ENCODE peak calls at places on chromosomes 1 and 21, in eight cellular contexts. One of them, this sample, is unnamed.

GRCh38 chr1:48674641-48675040 is 102.0 kb downstream of the BEND5 start:
- DNase-seq in NB4: peak; percentile 79
- DNase-seq in GM12878: no peak
- DNase-seq in fibroblast of the aortic adventitia: peak; percentile 22
- DNase-seq in fibroblast of lung: peak; percentile 89
- DNase-seq in CD8-positive, alpha-beta memory T cell: no peak
- DNase-seq in fibroblast of pulmonary artery: peak; percentile 50
- DNase-seq in tibial artery: no peak
- DNase-seq in this sample: no peak

GRCh38 chr1:248842781-248843331 is 4.8 kb downstream of the ZNF672 start:
- DNase-seq in NB4: no peak
- DNase-seq in GM12878: peak; percentile 62
- DNase-seq in fibroblast of the aortic adventitia: no peak
- DNase-seq in fibroblast of lung: no peak
- DNase-seq in CD8-positive, alpha-beta memory T cell: peak; percentile 33
- DNase-seq in fibroblast of pulmonary artery: no peak
- DNase-seq in tibial artery: no peak
- DNase-seq in this sample: no peak

GRCh38 chr1:239987103-239987745 is 104.5 kb upstream of the FMN2 start:
- DNase-seq in NB4: peak; percentile 36
- DNase-seq in GM12878: no peak
- DNase-seq in fibroblast of the aortic adventitia: peak; percentile 72
- DNase-seq in fibroblast of lung: peak; percentile 40
- DNase-seq in CD8-positive, alpha-beta memory T cell: no peak
- DNase-seq in fibroblast of pulmonary artery: peak; percentile 66
- DNase-seq in tibial artery: peak; percentile 46
- DNase-seq in this sample: peak; percentile 25

GRCh38 chr1:211469938-211470529 is 21.9 kb downstream of the RD3 start:
- DNase-seq in NB4: peak; percentile 63
- DNase-seq in GM12878: no peak
- DNase-seq in fibroblast of the aortic adventitia: peak; percentile 71
- DNase-seq in fibroblast of lung: peak; percentile 60
- DNase-seq in CD8-positive, alpha-beta memory T cell: peak; percentile 57
- DNase-seq in fibroblast of pulmonary artery: peak; percentile 77
- DNase-seq in tibial artery: peak; percentile 82
- DNase-seq in this sample: peak; percentile 22

GRCh38 chr1:24929091-24929875 is 793 bp downstream of the RUNX3 start:
- DNase-seq in NB4: peak; percentile 72
- DNase-seq in GM12878: no peak
- DNase-seq in fibroblast of the aortic adventitia: no peak
- DNase-seq in fibroblast of lung: no peak
- DNase-seq in CD8-positive, alpha-beta memory T cell: peak; percentile 81
- DNase-seq in fibroblast of pulmonary artery: no peak
- DNase-seq in tibial artery: no peak
- DNase-seq in this sample: no peak

GRCh38 chr1:40379785-40380452 is 6.4 kb downstream of the SMAP2 start:
- DNase-seq in NB4: no peak
- DNase-seq in GM12878: no peak
- DNase-seq in fibroblast of the aortic adventitia: peak; percentile 75
- DNase-seq in fibroblast of lung: peak; percentile 63
- DNase-seq in CD8-positive, alpha-beta memory T cell: no peak
- DNase-seq in fibroblast of pulmonary artery: peak; percentile 47
- DNase-seq in tibial artery: no peak
- DNase-seq in this sample: no peak

GRCh38 chr1:182761396-182762395 is 27.9 kb upstream of the NPL start:
- DNase-seq in NB4: no peak
- DNase-seq in GM12878: no peak
- DNase-seq in fibroblast of the aortic adventitia: peak; percentile 19
- DNase-seq in fibroblast of lung: no peak
- DNase-seq in CD8-positive, alpha-beta memory T cell: no peak
- DNase-seq in fibroblast of pulmonary artery: no peak
- DNase-seq in tibial artery: no peak
- DNase-seq in this sample: no peak

GRCh38 chr1:89524369-89525168 is at the start of gene LRRC8B:
- DNase-seq in NB4: peak; percentile 95
- DNase-seq in GM12878: peak; percentile 71
- DNase-seq in fibroblast of the aortic adventitia: peak; percentile 59
- DNase-seq in fibroblast of lung: peak; percentile 84
- DNase-seq in CD8-positive, alpha-beta memory T cell: peak; percentile 91
- DNase-seq in fibroblast of pulmonary artery: peak; percentile 84
- DNase-seq in tibial artery: peak; percentile 85
- DNase-seq in this sample: peak; percentile 76

GRCh38 chr1:109556563-109556962 is 8.1 kb downstream of the GNAI3 start:
- DNase-seq in NB4: no peak
- DNase-seq in GM12878: no peak
- DNase-seq in fibroblast of the aortic adventitia: no peak
- DNase-seq in fibroblast of lung: no peak
- DNase-seq in CD8-positive, alpha-beta memory T cell: no peak
- DNase-seq in fibroblast of pulmonary artery: no peak
- DNase-seq in tibial artery: no peak
- DNase-seq in this sample: no peak

GRCh38 chr1:48021792-48022191 is 24.6 kb upstream of the TRABD2B start:
- DNase-seq in NB4: no peak
- DNase-seq in GM12878: no peak
- DNase-seq in fibroblast of the aortic adventitia: no peak
- DNase-seq in fibroblast of lung: no peak
- DNase-seq in CD8-positive, alpha-beta memory T cell: no peak
- DNase-seq in fibroblast of pulmonary artery: no peak
- DNase-seq in tibial artery: no peak
- DNase-seq in this sample: no peak

GRCh38 chr1:110677016-110677415 is 2.3 kb upstream of the KCNA3 start:
- DNase-seq in NB4: no peak
- DNase-seq in GM12878: no peak
- DNase-seq in fibroblast of the aortic adventitia: no peak
- DNase-seq in fibroblast of lung: no peak
- DNase-seq in CD8-positive, alpha-beta memory T cell: no peak
- DNase-seq in fibroblast of pulmonary artery: no peak
- DNase-seq in tibial artery: no peak
- DNase-seq in this sample: no peak

GRCh38 chr1:46131727-46132528 is 501 bp downstream of the PIK3R3 start:
- DNase-seq in NB4: peak; percentile 39
- DNase-seq in GM12878: no peak
- DNase-seq in fibroblast of the aortic adventitia: peak; percentile 35
- DNase-seq in fibroblast of lung: peak; percentile 42
- DNase-seq in CD8-positive, alpha-beta memory T cell: peak; percentile 48
- DNase-seq in fibroblast of pulmonary artery: peak; percentile 21
- DNase-seq in tibial artery: peak; percentile 39
- DNase-seq in this sample: peak; percentile 27

GRCh38 chr21:37658994-37659458 is 257.2 kb downstream of the KCNJ6 start:
- DNase-seq in NB4: no peak
- DNase-seq in GM12878: no peak
- DNase-seq in fibroblast of the aortic adventitia: peak; percentile 83
- DNase-seq in fibroblast of lung: peak; percentile 79
- DNase-seq in CD8-positive, alpha-beta memory T cell: no peak
- DNase-seq in fibroblast of pulmonary artery: peak; percentile 77
- DNase-seq in tibial artery: peak; percentile 29
- DNase-seq in this sample: no peak

GRCh38 chr1:219324629-219325367 is 151.1 kb downstream of the LYPLAL1 start:
- DNase-seq in NB4: peak; percentile 64
- DNase-seq in GM12878: no peak
- DNase-seq in fibroblast of the aortic adventitia: peak; percentile 97
- DNase-seq in fibroblast of lung: peak; percentile 99
- DNase-seq in CD8-positive, alpha-beta memory T cell: no peak
- DNase-seq in fibroblast of pulmonary artery: peak; percentile 85
- DNase-seq in tibial artery: no peak
- DNase-seq in this sample: no peak

GRCh38 chr1:26970810-26971209 is 10.5 kb upstream of the KDF1 start:
- DNase-seq in NB4: no peak
- DNase-seq in GM12878: no peak
- DNase-seq in fibroblast of the aortic adventitia: peak; percentile 35
- DNase-seq in fibroblast of lung: no peak
- DNase-seq in CD8-positive, alpha-beta memory T cell: no peak
- DNase-seq in fibroblast of pulmonary artery: peak; percentile 34
- DNase-seq in tibial artery: no peak
- DNase-seq in this sample: no peak

GRCh38 chr1:232837085-232837484 is 31.9 kb downstream of the MAP10 start:
- DNase-seq in NB4: no peak
- DNase-seq in GM12878: no peak
- DNase-seq in fibroblast of the aortic adventitia: no peak
- DNase-seq in fibroblast of lung: peak; percentile 36
- DNase-seq in CD8-positive, alpha-beta memory T cell: no peak
- DNase-seq in fibroblast of pulmonary artery: no peak
- DNase-seq in tibial artery: no peak
- DNase-seq in this sample: no peak

GRCh38 chr1:226945106-226945857 is 5.2 kb downstream of the COQ8A start:
- DNase-seq in NB4: no peak
- DNase-seq in GM12878: no peak
- DNase-seq in fibroblast of the aortic adventitia: no peak
- DNase-seq in fibroblast of lung: no peak
- DNase-seq in CD8-positive, alpha-beta memory T cell: no peak
- DNase-seq in fibroblast of pulmonary artery: no peak
- DNase-seq in tibial artery: no peak
- DNase-seq in this sample: no peak

GRCh38 chr1:36687312-36687711 is 204.6 kb upstream of the CSF3R start:
- DNase-seq in NB4: no peak
- DNase-seq in GM12878: no peak
- DNase-seq in fibroblast of the aortic adventitia: no peak
- DNase-seq in fibroblast of lung: no peak
- DNase-seq in CD8-positive, alpha-beta memory T cell: no peak
- DNase-seq in fibroblast of pulmonary artery: no peak
- DNase-seq in tibial artery: no peak
- DNase-seq in this sample: no peak

DNA sequence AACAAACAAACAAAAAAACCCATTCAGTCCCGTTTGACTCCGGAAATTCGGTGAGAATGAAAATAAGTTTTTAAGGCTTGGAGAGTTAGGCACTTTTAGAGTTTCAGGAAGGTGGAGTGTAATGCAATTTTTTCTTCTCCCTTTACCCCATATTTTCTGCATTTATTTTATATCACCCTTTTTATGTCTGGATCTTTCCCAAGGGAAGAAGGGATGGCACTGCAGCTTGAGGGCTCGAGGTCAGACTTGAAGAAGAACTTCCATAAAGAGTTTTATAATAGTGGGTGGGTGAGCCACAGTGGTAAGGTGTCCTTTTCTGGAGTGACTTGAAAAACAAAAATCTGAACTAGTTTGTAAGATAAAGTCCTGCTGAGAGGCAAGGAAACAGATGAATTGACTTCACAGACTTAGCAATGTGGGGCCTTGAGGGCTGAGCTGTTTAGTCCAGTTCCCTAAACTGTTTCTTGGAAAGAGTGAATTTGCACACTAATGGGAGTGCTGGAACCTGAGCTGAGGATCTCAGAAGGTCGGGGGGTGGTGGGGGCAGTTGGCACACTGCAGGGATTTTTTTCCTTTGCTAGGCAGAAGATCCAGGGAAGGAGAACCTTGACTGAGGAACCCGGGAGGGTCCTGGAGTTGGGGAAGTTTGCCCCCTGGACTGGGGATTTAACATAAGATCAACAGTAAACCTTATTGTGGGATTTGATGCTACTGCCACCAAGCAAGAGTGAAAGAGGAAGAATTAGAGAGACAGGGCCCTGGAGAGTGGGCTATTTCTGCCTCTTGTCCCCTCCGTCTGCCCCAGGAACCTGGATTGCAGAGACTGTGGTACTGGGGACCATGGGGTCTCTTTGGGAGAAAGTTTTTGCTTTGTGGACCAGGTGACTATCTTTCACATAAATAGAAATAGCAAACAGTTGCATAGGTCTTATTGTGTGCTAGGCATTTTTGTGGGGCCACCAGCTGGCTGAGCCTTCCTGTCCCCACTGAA is 1.8 kb upstream of the MEX3A start:
- DNase-seq in NB4: no peak
- DNase-seq in GM12878: no peak
- DNase-seq in fibroblast of the aortic adventitia: no peak
- DNase-seq in fibroblast of lung: no peak
- DNase-seq in CD8-positive, alpha-beta memory T cell: no peak
- DNase-seq in fibroblast of pulmonary artery: no peak
- DNase-seq in tibial artery: no peak
- DNase-seq in this sample: no peak
- H3K4me3 ChIP-seq in NB4: no peak overlapping the region
- H3K4me3 ChIP-seq in GM12878: no peak overlapping the region
- H3K4me3 ChIP-seq in fibroblast of the aortic adventitia: no peak overlapping the region
- H3K4me3 ChIP-seq in fibroblast of lung: peak overlapping the region; percentile 83
- H3K4me3 ChIP-seq in CD8-positive, alpha-beta memory T cell: no peak overlapping the region
- H3K4me3 ChIP-seq in fibroblast of pulmonary artery: peak overlapping the region; percentile 87
- H3K4me3 ChIP-seq in tibial artery: no peak overlapping the region
- H3K4me3 ChIP-seq in this sample: no peak overlapping the region

GRCh38 chr1:3349968-3350299 is 104.5 kb upstream of the ARHGEF16 start:
- DNase-seq in NB4: no peak
- DNase-seq in GM12878: no peak
- DNase-seq in fibroblast of the aortic adventitia: no peak
- DNase-seq in fibroblast of lung: no peak
- DNase-seq in CD8-positive, alpha-beta memory T cell: no peak
- DNase-seq in fibroblast of pulmonary artery: no peak
- DNase-seq in tibial artery: no peak
- DNase-seq in this sample: no peak
- H3K4me3 ChIP-seq in NB4: no peak overlapping the region
- H3K4me3 ChIP-seq in GM12878: no peak overlapping the region
- H3K4me3 ChIP-seq in fibroblast of the aortic adventitia: no peak overlapping the region
- H3K4me3 ChIP-seq in fibroblast of lung: no peak overlapping the region
- H3K4me3 ChIP-seq in CD8-positive, alpha-beta memory T cell: no peak overlapping the region
- H3K4me3 ChIP-seq in fibroblast of pulmonary artery: no peak overlapping the region
- H3K4me3 ChIP-seq in tibial artery: no peak overlapping the region
- H3K4me3 ChIP-seq in this sample: no peak overlapping the region

DNA sequence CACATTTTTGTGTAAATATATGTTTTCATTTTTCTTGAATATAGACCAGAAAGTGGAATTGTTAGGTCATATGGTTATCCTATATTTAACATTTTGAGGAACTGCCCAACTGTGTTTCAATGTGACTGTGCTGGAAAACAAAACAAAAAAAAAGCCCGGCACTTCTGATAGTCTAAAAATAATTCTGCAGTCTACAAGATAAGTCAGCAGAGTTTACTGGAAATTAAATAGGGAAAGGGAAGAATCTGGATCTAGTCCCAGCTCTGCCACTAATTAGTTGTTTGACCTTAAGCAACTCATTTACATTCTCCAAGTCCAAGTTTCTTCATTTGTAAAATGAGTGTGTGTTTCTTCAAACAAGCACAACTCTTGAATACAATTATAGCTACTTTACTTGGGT is 869.1 kb upstream of the B3GALT2 start:
- DNase-seq in NB4: no peak
- DNase-seq in GM12878: no peak
- DNase-seq in fibroblast of the aortic adventitia: no peak
- DNase-seq in fibroblast of lung: peak; percentile 10
- DNase-seq in CD8-positive, alpha-beta memory T cell: no peak
- DNase-seq in fibroblast of pulmonary artery: no peak
- DNase-seq in tibial artery: no peak
- DNase-seq in this sample: no peak
- H3K4me3 ChIP-seq in NB4: no peak overlapping the region
- H3K4me3 ChIP-seq in GM12878: no peak overlapping the region
- H3K4me3 ChIP-seq in fibroblast of the aortic adventitia: no peak overlapping the region
- H3K4me3 ChIP-seq in fibroblast of lung: no peak overlapping the region
- H3K4me3 ChIP-seq in CD8-positive, alpha-beta memory T cell: no peak overlapping the region
- H3K4me3 ChIP-seq in fibroblast of pulmonary artery: no peak overlapping the region
- H3K4me3 ChIP-seq in tibial artery: no peak overlapping the region
- H3K4me3 ChIP-seq in this sample: no peak overlapping the region

DNA sequence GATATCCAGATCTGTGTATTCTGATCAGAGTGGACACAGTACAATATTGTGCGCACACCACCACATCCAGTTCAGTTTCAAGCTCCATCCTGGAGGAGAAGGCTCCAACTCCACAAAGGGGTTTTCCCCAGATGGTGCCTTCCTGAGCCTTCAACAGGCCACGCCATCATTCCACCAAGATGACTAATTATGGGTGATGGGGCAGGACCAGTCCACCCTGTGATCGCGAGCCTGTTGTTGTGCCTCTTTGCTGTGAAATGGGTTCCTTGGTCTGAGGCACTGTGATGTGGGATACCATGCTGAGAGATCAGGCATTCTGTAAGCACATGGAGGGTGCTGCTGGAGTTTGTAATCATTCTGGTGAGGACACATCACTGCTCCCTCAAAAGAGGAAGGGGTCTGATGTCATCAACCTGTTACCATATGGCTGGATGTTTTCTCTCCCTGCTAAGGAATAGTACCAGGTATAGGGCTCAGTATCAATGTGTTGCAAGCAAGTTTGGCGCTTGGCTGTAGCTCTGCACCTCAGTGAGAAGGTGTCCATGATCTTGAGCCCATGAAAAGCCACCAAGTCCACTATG is 6.7 kb upstream of the SH2D2A start:
- DNase-seq in NB4: no peak
- DNase-seq in GM12878: no peak
- DNase-seq in fibroblast of the aortic adventitia: no peak
- DNase-seq in fibroblast of lung: no peak
- DNase-seq in CD8-positive, alpha-beta memory T cell: peak; percentile 12
- DNase-seq in fibroblast of pulmonary artery: no peak
- DNase-seq in tibial artery: no peak
- DNase-seq in this sample: no peak
- H3K4me3 ChIP-seq in NB4: no peak overlapping the region
- H3K4me3 ChIP-seq in GM12878: no peak overlapping the region
- H3K4me3 ChIP-seq in fibroblast of the aortic adventitia: no peak overlapping the region
- H3K4me3 ChIP-seq in fibroblast of lung: no peak overlapping the region
- H3K4me3 ChIP-seq in CD8-positive, alpha-beta memory T cell: no peak overlapping the region
- H3K4me3 ChIP-seq in fibroblast of pulmonary artery: no peak overlapping the region
- H3K4me3 ChIP-seq in tibial artery: no peak overlapping the region
- H3K4me3 ChIP-seq in this sample: no peak overlapping the region